ENCODE peak calls at places on chromosomes 13 and 19, in eight cellular contexts. S is mammary epithelial cell, P is H9, H is IMR-90, Z is colonic mucosa, U is foreskin keratinocyte, R is tibial artery, W is heart left ventricle. Y is an unnamed sample.

GRCh38 chr19:33391631-33392249 is 18.2 kb downstream of the CEBPG start:
- DNase-seq in S (no peak), P (no peak), H (no peak), Z (no peak), U (no peak), R (peak; percentile 15), W (peak; percentile 51), Y (no peak)

GRCh38 chr13:102325321-102325720 is 76.5 kb downstream of the FGF14 start:
- DNase-seq in S (no peak), P (no peak), H (no peak), Z (no peak), U (no peak), R (no peak), W (no peak), Y (no peak)

GRCh38 chr13:40670307-40670706 is 3.9 kb upstream of the FOXO1 start:
- DNase-seq in S (no peak), P (no peak), H (no peak), Z (no peak), U (no peak), R (no peak), W (no peak), Y (no peak)

GRCh38 chr13:113658836-113659235 is 838 bp upstream of the ATP4B start:
- DNase-seq in S (no peak), P (no peak), H (no peak), Z (no peak), U (no peak), R (no peak), W (no peak), Y (no peak)

GRCh38 chr19:15124572-15125231 is 17.5 kb downstream of the SYDE1 start:
- DNase-seq in S (peak; percentile 34), P (no peak), H (no peak), Z (peak; percentile 74), U (no peak), R (no peak), W (peak; percentile 91), Y (no peak)

GRCh38 chr13:111951982-111952565 is 114.9 kb upstream of the SOX1 start:
- DNase-seq in S (no peak), P (peak; percentile 16), H (no peak), Z (no peak), U (no peak), R (no peak), W (no peak), Y (no peak)

GRCh38 chr13:37870895-37871550 is 1.5 kb upstream of the TRPC4 start:
- DNase-seq in S (peak; percentile 39), P (peak; percentile 50), H (peak; percentile 79), Z (no peak), U (peak; percentile 44), R (no peak), W (no peak), Y (no peak)

GRCh38 chr13:111110054-111110453 is 5.1 kb upstream of the ARHGEF7 start:
- DNase-seq in S (no peak), P (no peak), H (no peak), Z (no peak), U (no peak), R (no peak), W (no peak), Y (no peak)

GRCh38 chr13:48562296-48563066 is 29.6 kb upstream of the RCBTB2 start:
- DNase-seq in S (peak; percentile 84), P (no peak), H (no peak), Z (no peak), U (no peak), R (no peak), W (no peak), Y (no peak)

GRCh38 chr13:26025196-26025595 is 26.6 kb downstream of the SHISA2 start:
- DNase-seq in S (no peak), P (peak; percentile 58), H (no peak), Z (no peak), U (no peak), R (no peak), W (no peak), Y (peak; percentile 62)

GRCh38 chr13:86933676-86934075 is 737.5 kb upstream of the SLITRK5 start:
- DNase-seq in S (no peak), P (no peak), H (no peak), Z (no peak), U (no peak), R (no peak), W (no peak), Y (no peak)

GRCh38 chr13:102487330-102487729 is 85.5 kb upstream of the FGF14 start:
- DNase-seq in S (no peak), P (no peak), H (no peak), Z (no peak), U (no peak), R (no peak), W (no peak), Y (no peak)

GRCh38 chr13:73290844-73291243 is 232.0 kb downstream of the KLF5 start:
- DNase-seq in S (no peak), P (no peak), H (no peak), Z (no peak), U (no peak), R (no peak), W (no peak), Y (no peak)

GRCh38 chr19:38551450-38551813 is 66.3 kb downstream of the MAP4K1 start:
- DNase-seq in S (no peak), P (no peak), H (no peak), Z (no peak), U (no peak), R (no peak), W (no peak), Y (no peak)

GRCh38 chr13:50914848-50915247 is 5.3 kb downstream of the RNASEH2B start:
- DNase-seq in S (peak; percentile 32), P (no peak), H (peak; percentile 52), Z (no peak), U (no peak), R (no peak), W (no peak), Y (no peak)

GRCh38 chr13:110028311-110028710 is 241.9 kb upstream of the IRS2 start:
- DNase-seq in S (no peak), P (no peak), H (no peak), Z (no peak), U (no peak), R (no peak), W (no peak), Y (no peak)

GRCh38 chr19:33291623-33292534 is 10.5 kb downstream of the CEBPA start:
- DNase-seq in S (no peak), P (no peak), H (no peak), Z (peak; percentile 76), U (no peak), R (no peak), W (peak; percentile 17), Y (no peak)

GRCh38 chr19:15456441-15456840 is 6.7 kb upstream of the WIZ start:
- DNase-seq in S (no peak), P (no peak), H (no peak), Z (no peak), U (no peak), R (no peak), W (no peak), Y (no peak)

DNA sequence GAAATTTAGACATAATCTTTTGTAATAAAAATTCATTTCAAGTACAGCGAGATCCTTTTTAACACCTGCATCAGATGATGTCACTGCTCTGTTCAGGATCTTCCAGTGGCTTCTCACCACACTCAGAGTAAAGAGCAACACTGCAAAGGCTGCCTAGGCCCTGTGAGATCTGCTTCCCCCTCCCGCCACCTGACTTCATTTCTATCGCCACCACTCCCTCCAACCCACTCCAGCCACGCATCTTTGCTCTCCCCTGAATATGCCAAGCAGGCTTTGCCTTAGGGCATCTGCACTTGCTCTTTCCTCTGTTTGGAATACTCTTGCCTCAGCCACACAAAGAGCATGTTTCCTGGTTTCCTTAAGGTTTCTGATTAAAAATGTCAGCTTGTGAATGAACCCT is 58.3 kb downstream of the MBNL2 start:
- DNase-seq in S (no peak), P (no peak), H (no peak), Z (no peak), U (no peak), R (no peak), W (no peak), Y (no peak)
- H3K27ac ChIP-seq in S (peak overlapping the region; percentile 93), P (no peak overlapping the region), H (peak overlapping the region; percentile 75), Z (peak overlapping the region; percentile 4), U (no peak overlapping the region), R (peak overlapping the region; percentile 68), W (no peak overlapping the region), Y (no peak overlapping the region)

DNA sequence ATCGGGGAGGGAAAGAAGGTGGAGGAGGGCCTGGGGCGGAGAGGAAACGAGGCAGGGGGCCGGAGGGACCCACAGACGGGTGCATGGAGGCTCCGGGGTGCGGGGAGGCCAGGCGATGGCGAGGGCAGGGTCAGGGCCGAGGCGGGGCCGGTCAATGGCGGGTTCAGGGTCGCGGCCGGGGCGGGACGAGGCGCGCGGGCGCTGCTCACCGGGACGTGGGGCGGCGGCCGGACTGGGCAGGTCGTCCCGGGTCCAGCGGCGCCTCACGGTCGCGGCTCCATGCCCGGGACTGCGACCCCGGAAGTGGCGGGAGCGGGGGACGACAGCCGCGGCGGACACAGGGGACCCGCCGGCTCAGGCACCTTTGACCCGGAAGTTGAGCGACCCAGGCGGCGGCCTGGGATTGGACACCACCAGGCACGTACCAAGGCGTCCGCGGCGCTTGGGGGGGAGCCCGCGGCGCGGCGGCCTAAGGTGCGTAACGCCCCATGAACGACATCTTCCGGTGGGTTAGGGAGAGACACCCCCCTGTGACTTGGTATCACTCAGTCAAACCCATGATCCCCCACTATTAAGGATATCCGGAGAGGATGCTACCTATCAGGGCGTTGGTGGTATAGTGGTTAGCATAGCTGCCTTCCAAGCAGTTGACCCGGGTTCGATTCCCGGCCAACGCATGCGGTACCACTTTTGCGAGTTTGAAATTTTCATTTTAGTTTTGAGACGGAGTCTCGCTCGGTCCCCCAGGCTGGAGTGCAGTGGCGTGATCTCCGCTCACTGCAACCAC is at the start of gene DPP9:
- DNase-seq in S (peak; percentile 98), P (peak; percentile 99), H (peak; percentile 98), Z (peak; percentile 97), U (peak; percentile 94), R (peak; percentile 95), W (peak; percentile 99), Y (peak; percentile 92)
- TF ChIP-seq CTCF in S (peak; percentile 52), P (no peak), H (peak; percentile 43), Z (peak; percentile 14), U (peak; percentile 82), R (peak; percentile 59), W (peak; percentile 25), Y (peak; percentile 70)

DNA sequence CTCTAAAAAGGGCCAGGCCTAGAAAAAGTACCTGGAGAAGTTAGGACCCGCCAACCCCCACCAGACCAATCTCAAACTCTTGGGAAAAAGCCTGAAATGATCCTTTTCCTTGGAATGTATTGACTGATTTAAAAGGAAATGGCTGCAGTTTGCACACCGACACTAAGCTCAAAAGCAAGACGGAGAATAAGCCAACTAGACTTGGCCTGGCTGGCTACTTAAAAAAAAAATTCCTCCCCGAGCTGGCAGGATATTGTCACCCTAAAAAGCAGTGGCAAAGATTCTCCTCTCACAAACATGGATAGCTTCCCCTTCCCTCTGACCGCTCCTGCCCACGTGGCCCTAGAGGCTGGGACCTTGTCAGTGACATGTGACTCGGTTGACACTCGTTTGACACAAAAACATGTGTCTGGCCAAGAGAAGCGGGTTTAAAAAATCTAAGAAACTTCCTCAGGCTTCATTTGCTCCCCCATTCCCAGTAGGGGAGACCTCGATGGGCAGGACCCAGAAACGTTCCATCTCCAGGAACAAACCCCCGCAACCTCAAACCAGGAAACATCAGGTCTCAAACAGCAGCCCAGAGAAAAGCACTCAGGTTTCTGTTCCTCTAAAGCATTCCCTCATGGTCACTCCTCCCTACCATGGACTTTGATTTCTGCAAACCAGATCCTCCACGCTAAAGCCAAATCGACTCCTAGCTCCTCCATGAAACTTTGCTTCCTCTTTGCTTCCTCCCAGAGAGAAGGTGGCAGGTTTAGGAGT is 1.3 kb downstream of the RFX1 start:
- DNase-seq in S (peak; percentile 19), P (no peak), H (no peak), Z (peak; percentile 77), U (no peak), R (peak; percentile 83), W (peak; percentile 79), Y (no peak)
- H3K27ac ChIP-seq in S (peak overlapping the region; percentile 12), P (no peak overlapping the region), H (no peak overlapping the region), Z (peak overlapping the region; percentile 95), U (peak overlapping the region; percentile 14), R (peak overlapping the region; percentile 100), W (peak overlapping the region; percentile 96), Y (peak overlapping the region; percentile 100)

GRCh38 chr19:46133777-46134231 is 9.3 kb upstream of the IGFL3 start:
- DNase-seq in S (no peak), P (peak; percentile 65), H (no peak), Z (no peak), U (no peak), R (no peak), W (no peak), Y (no peak)
- TF ChIP-seq CTCF in S (no peak), P (no peak), H (no peak), Z (no peak), U (no peak), R (no peak), W (no peak), Y (no peak)

Y was measured in dorsolateral prefrontal cortex.